ENCODE peak calls at places on chromosome 11, in eight cellular contexts. S is AG10803; M is NCI-H82; J is effector memory CD4-positive, alpha-beta T cell; Y is activated CD8-positive, alpha-beta memory T cell treated with anti-CD3 and anti-CD28 coated beads for 24 hours; B is NCI-H1048; W is left colon; R is AML-193. P is an unnamed sample.

GRCh38 chr11:98107736-98108135 is 913.0 kb upstream of the CNTN5 start:
- DNase-seq in R (no peak), S (no peak), W (no peak), B (no peak), Y (no peak), J (no peak), M (peak; percentile 32), P (no peak)

GRCh38 chr11:77063407-77063806 is 3.4 kb upstream of the CAPN5 start:
- DNase-seq in S (no peak), M (no peak), R (no peak), W (peak; percentile 66), Y (no peak), B (no peak), J (no peak), P (no peak)

GRCh38 chr11:17748044-17748443 is 13.5 kb downstream of the KCNC1 start:
- DNase-seq in R (no peak), W (no peak), J (no peak), M (no peak), Y (no peak), B (no peak), S (no peak), P (no peak)

GRCh38 chr11:74672332-74672955 is 58.8 kb downstream of the CHRDL2 start:
- DNase-seq in J (no peak), B (no peak), S (peak; percentile 29), Y (peak; percentile 44), W (no peak), R (no peak), M (no peak), P (no peak)

GRCh38 chr11:126978911-126979310 is 21.7 kb downstream of the KIRREL3 start:
- DNase-seq in S (no peak), Y (no peak), R (no peak), W (no peak), M (no peak), B (no peak), J (no peak), P (no peak)

GRCh38 chr11:76808158-76808557 is 25.0 kb downstream of the TSKU start:
- DNase-seq in Y (peak; percentile 51), J (no peak), S (no peak), W (no peak), M (no peak), R (no peak), B (no peak), P (no peak)

GRCh38 chr11:14544611-14545010 is 24.4 kb upstream of the PSMA1 start:
- DNase-seq in W (no peak), R (peak; percentile 92), M (no peak), Y (no peak), J (no peak), B (no peak), S (peak; percentile 29), P (no peak)

GRCh38 chr11:115447273-115447864 is 56.8 kb downstream of the CADM1 start:
- DNase-seq in B (no peak), Y (no peak), W (no peak), M (no peak), S (no peak), R (no peak), J (no peak), P (no peak)

GRCh38 chr11:120172054-120172881 is 34.4 kb upstream of the TRIM29 start:
- DNase-seq in Y (peak; percentile 74), S (peak; percentile 55), B (peak; percentile 36), M (peak; percentile 73), R (peak; percentile 33), W (peak; percentile 66), J (no peak), P (peak; percentile 81)

GRCh38 chr11:33377852-33378385 is 120.7 kb downstream of the HIPK3 start:
- DNase-seq in Y (no peak), W (no peak), J (no peak), S (peak; percentile 11), R (no peak), B (no peak), M (no peak), P (no peak)

GRCh38 chr11:2089536-2090165 is 49.5 kb downstream of the IGF2 start:
- DNase-seq in B (no peak), M (peak; percentile 69), J (no peak), R (no peak), S (peak; percentile 29), W (peak; percentile 15), Y (peak; percentile 71), P (no peak)

GRCh38 chr11:120017582-120017981 is 120.3 kb downstream of the TRIM29 start:
- DNase-seq in S (no peak), R (no peak), M (no peak), B (no peak), Y (no peak), W (no peak), J (no peak), P (no peak)

GRCh38 chr11:66476841-66477251 is 3.4 kb upstream of the DPP3 start:
- DNase-seq in M (peak; percentile 38), W (no peak), B (no peak), Y (no peak), S (no peak), R (no peak), J (no peak), P (no peak)

GRCh38 chr11:124310746-124311145 is 3.0 kb downstream of the OR8D1 start:
- DNase-seq in R (no peak), B (no peak), J (no peak), S (no peak), Y (no peak), M (no peak), W (no peak), P (no peak)

GRCh38 chr11:117946196-117946841 is 17.1 kb upstream of the TMPRSS13 start:
- DNase-seq in B (no peak), S (no peak), M (no peak), R (no peak), W (no peak), J (no peak), Y (peak; percentile 56), P (no peak)

GRCh38 chr11:114089748-114090147 is 30.2 kb downstream of the ZBTB16 start:
- DNase-seq in R (no peak), J (no peak), W (no peak), B (no peak), S (no peak), M (no peak), Y (no peak), P (no peak)

GRCh38 chr11:83159901-83160865 is 3.3 kb downstream of the PCF11 start:
- DNase-seq in W (peak; percentile 36), Y (no peak), B (no peak), J (no peak), S (peak; percentile 52), R (no peak), M (no peak), P (no peak)

GRCh38 chr11:105937738-105938137 is 84.3 kb downstream of the MSANTD4 start:
- DNase-seq in R (no peak), B (no peak), M (no peak), S (no peak), Y (no peak), W (no peak), J (no peak), P (no peak)

GRCh38 chr11:84855846-84856245 is 771.3 kb downstream of the DLG2 start:
- DNase-seq in S (peak; percentile 81), B (no peak), W (no peak), Y (no peak), M (no peak), R (no peak), J (no peak), P (no peak)

GRCh38 chr11:109071712-109072524 is 350.1 kb upstream of the C11orf87 start:
- DNase-seq in B (no peak), M (no peak), Y (no peak), W (no peak), J (no peak), S (peak; percentile 67), R (no peak), P (no peak)

GRCh38 chr11:131378931-131379330 is 8.5 kb downstream of the NTM start:
- DNase-seq in M (no peak), S (no peak), Y (no peak), J (no peak), W (no peak), B (no peak), R (no peak), P (no peak)

GRCh38 chr11:107102692-107103463 is 84.6 kb upstream of the GUCY1A2 start:
- DNase-seq in Y (no peak), R (no peak), W (no peak), J (no peak), B (no peak), S (no peak), M (no peak), P (no peak)